ENCODE peak calls at places on chromosomes 16 and 17, in six cellular contexts. P, H, W, S, J and G are unnamed samples.

GRCh38 chr16:12439443-12440232 is 364.0 kb downstream of the CPPED1 start:
- DNase-seq in P (no peak), H (no peak), W (no peak), S (no peak), J (no peak), G (no peak)

GRCh38 chr16:84800579-84800978 is 19.2 kb upstream of the CRISPLD2 start:
- DNase-seq in P (no peak), H (no peak), W (no peak), S (no peak), J (no peak), G (no peak)

GRCh38 chr16:80654094-80654862 is 113.5 kb downstream of the DYNLRB2 start:
- DNase-seq in P (no peak), H (no peak), W (no peak), S (no peak), J (no peak), G (no peak)

GRCh38 chr16:4641876-4642275 is 17.2 kb downstream of the MGRN1 start:
- DNase-seq in P (no peak), H (no peak), W (no peak), S (no peak), J (no peak), G (no peak)

GRCh38 chr16:73071131-73071940 is 23.4 kb upstream of the ZFHX3 start:
- DNase-seq in P (peak; percentile 56), H (no peak), W (peak; percentile 79), S (no peak), J (no peak), G (no peak)

GRCh38 chr16:48492131-48492530 is 106.9 kb upstream of the SIAH1 start:
- DNase-seq in P (no peak), H (no peak), W (no peak), S (no peak), J (peak; percentile 63), G (peak; percentile 88)

GRCh38 chr17:78412403-78412802 is 34.0 kb downstream of the PGS1 start:
- DNase-seq in P (peak; percentile 16), H (no peak), W (no peak), S (peak; percentile 53), J (peak; percentile 36), G (peak; percentile 49)

GRCh38 chr16:11256657-11257130 is 690 bp upstream of the SOCS1 start:
- DNase-seq in P (peak; percentile 74), H (no peak), W (peak; percentile 73), S (peak; percentile 53), J (peak; percentile 25), G (peak; percentile 31)

GRCh38 chr17:43615330-43615729 is 46.4 kb downstream of the MEOX1 start:
- DNase-seq in P (no peak), H (no peak), W (no peak), S (no peak), J (peak; percentile 74), G (peak; percentile 69)

GRCh38 chr17:38654411-38655398 is 20.1 kb downstream of the EPOP start:
- DNase-seq in P (no peak), H (no peak), W (no peak), S (no peak), J (no peak), G (no peak)

GRCh38 chr16:21222495-21223337 is 10.8 kb upstream of the ANKS4B start:
- DNase-seq in P (no peak), H (no peak), W (no peak), S (no peak), J (no peak), G (no peak)

GRCh38 chr17:44155488-44155887 is 13.8 kb downstream of the HROB start:
- DNase-seq in P (no peak), H (no peak), W (no peak), S (no peak), J (no peak), G (no peak)

GRCh38 chr16:82160226-82160625 is 9.8 kb downstream of the MPHOSPH6 start:
- DNase-seq in P (peak; percentile 8), H (no peak), W (no peak), S (no peak), J (no peak), G (no peak)

GRCh38 chr16:27321013-27321960 is 7.5 kb downstream of the IL4R start:
- DNase-seq in P (peak; percentile 48), H (no peak), W (no peak), S (no peak), J (peak; percentile 48), G (peak; percentile 60)

GRCh38 chr17:77425791-77426641 is 285.2 kb downstream of the SEC14L1 start:
- DNase-seq in P (peak; percentile 75), H (no peak), W (peak; percentile 82), S (no peak), J (peak; percentile 87), G (peak; percentile 92)

GRCh38 chr16:54165174-54165911 is 121.2 kb downstream of the IRX3 start:
- DNase-seq in P (no peak), H (no peak), W (no peak), S (peak; percentile 93), J (no peak), G (no peak)

GRCh38 chr16:51157698-51158097 is 6.6 kb upstream of the SALL1 start:
- DNase-seq in P (peak; percentile 43), H (no peak), W (no peak), S (no peak), J (no peak), G (no peak)

GRCh38 chr16:1706386-1707192 is 594 bp downstream of the MAPK8IP3 start:
- DNase-seq in P (peak; percentile 34), H (no peak), W (no peak), S (peak; percentile 33), J (peak; percentile 36), G (no peak)

GRCh38 chr17:45309400-45309799 is 7.4 kb downstream of the MAP3K14 start:
- DNase-seq in P (no peak), H (no peak), W (no peak), S (no peak), J (no peak), G (no peak)

GRCh38 chr16:85275533-85276249 is 163.4 kb upstream of the CIBAR2 start:
- DNase-seq in P (peak; percentile 59), H (peak; percentile 30), W (peak; percentile 42), S (peak; percentile 85), J (peak; percentile 41), G (peak; percentile 45)

GRCh38 chr17:27651411-27652345 is 20.7 kb downstream of the LGALS9 start:
- DNase-seq in P (peak; percentile 56), H (peak; percentile 32), W (no peak), S (peak; percentile 64), J (peak; percentile 39), G (peak; percentile 43)

GRCh38 chr17:4156750-4157381 is 13.9 kb downstream of the CYB5D2 start:
- DNase-seq in P (no peak), H (no peak), W (no peak), S (no peak), J (no peak), G (no peak)

GRCh38 chr16:68512742-68513141 is 26.3 kb upstream of the ZFP90 start:
- DNase-seq in P (no peak), H (no peak), W (no peak), S (no peak), J (no peak), G (no peak)

GRCh38 chr16:72999541-73000019 is 48.3 kb downstream of the ZFHX3 start:
- DNase-seq in P (no peak), H (no peak), W (no peak), S (no peak), J (no peak), G (no peak)

GRCh38 chr17:80175411-80175810 is 5.6 kb downstream of the CARD14 start:
- DNase-seq in P (peak; percentile 68), H (no peak), W (no peak), S (peak; percentile 92), J (no peak), G (peak; percentile 30)

GRCh38 chr16:30934827-30935557 is 11.6 kb downstream of the FBXL19 start:
- DNase-seq in P (peak; percentile 56), H (no peak), W (no peak), S (peak; percentile 76), J (peak; percentile 55), G (peak; percentile 64)

GRCh38 chr16:86924537-86924936 is 346.2 kb downstream of the FOXL1 start:
- DNase-seq in P (peak; percentile 50), H (no peak), W (no peak), S (no peak), J (peak; percentile 97), G (peak; percentile 97)